ENCODE peak calls at places on chromosomes 3 and 15, in four cellular contexts. J, G, A and C are unnamed samples.

GRCh38 chr15:58981808-58982475 is 5.5 kb upstream of the RNF111 start:
- DNase-seq in J (no peak), G (no peak), A (no peak), C (no peak)

GRCh38 chr15:89174476-89174875 is 46.9 kb downstream of the RLBP1 start:
- DNase-seq in J (no peak), G (no peak), A (peak; percentile 7), C (no peak)

GRCh38 chr3:155391583-155391982 is 98.1 kb upstream of the STRIT1 start:
- DNase-seq in J (peak; percentile 7), G (no peak), A (peak; percentile 53), C (no peak)

GRCh38 chr3:111787556-111788463 is 71.3 kb upstream of the PHLDB2 start:
- DNase-seq in J (no peak), G (no peak), A (no peak), C (no peak)

GRCh38 chr15:31973197-31973596 is 57.1 kb upstream of the CHRNA7 start:
- DNase-seq in J (no peak), G (no peak), A (no peak), C (no peak)

GRCh38 chr3:152899306-152899705 is 64.4 kb downstream of the P2RY1 start:
- DNase-seq in J (no peak), G (no peak), A (no peak), C (no peak)

GRCh38 chr3:55191911-55192787 is 264.3 kb upstream of the LRTM1 start:
- DNase-seq in J (no peak), G (no peak), A (peak; percentile 93), C (no peak)

GRCh38 chr3:103308921-103309320 is 874.1 kb downstream of the ZPLD1 start:
- DNase-seq in J (peak; percentile 69), G (no peak), A (no peak), C (no peak)

GRCh38 chr3:177813322-177813721 is 616.0 kb upstream of the TBL1XR1 start:
- DNase-seq in J (no peak), G (no peak), A (peak; percentile 37), C (no peak)

GRCh38 chr3:52238761-52239701 is at the start of gene TWF2:
- DNase-seq in J (peak; percentile 89), G (peak; percentile 88), A (peak; percentile 73), C (peak; percentile 84)

GRCh38 chr3:185172086-185173049 is 19.5 kb upstream of the C3orf70 start:
- DNase-seq in J (peak; percentile 27), G (no peak), A (no peak), C (no peak)

GRCh38 chr3:46280105-46280797 is 38.0 kb downstream of the CCR3 start:
- DNase-seq in J (no peak), G (no peak), A (peak; percentile 44), C (no peak)

GRCh38 chr3:196569003-196569516 is 600 bp downstream of the FBXO45 start:
- DNase-seq in J (peak; percentile 71), G (peak; percentile 70), A (peak; percentile 7), C (peak; percentile 37)

GRCh38 chr15:36029606-36030005 is 483.6 kb upstream of the DPH6 start:
- DNase-seq in J (no peak), G (no peak), A (peak; percentile 67), C (no peak)

GRCh38 chr3:137764001-137764433 is at the start of gene SOX14:
- DNase-seq in J (peak; percentile 98), G (peak; percentile 59), A (no peak), C (no peak)

GRCh38 chr3:108301695-108302404 is 5.5 kb downstream of the HHLA2 start:
- DNase-seq in J (no peak), G (no peak), A (no peak), C (no peak)

GRCh38 chr15:83278191-83278590 is 6.3 kb downstream of the BNC1 start:
- DNase-seq in J (no peak), G (no peak), A (peak; percentile 7), C (no peak)

GRCh38 chr15:65732698-65733097 is 59.4 kb downstream of the DENND4A start:
- DNase-seq in J (no peak), G (no peak), A (peak; percentile 42), C (no peak)

GRCh38 chr15:65730560-65731172 is 61.4 kb downstream of the DENND4A start:
- DNase-seq in J (no peak), G (no peak), A (peak; percentile 66), C (no peak)

GRCh38 chr15:65731926-65732325 is 60.2 kb downstream of the DENND4A start:
- DNase-seq in J (no peak), G (no peak), A (peak; percentile 50), C (no peak)
- H3K4me3 ChIP-seq in J (no peak overlapping the region), G (no peak overlapping the region), A (no peak overlapping the region), C (no peak overlapping the region)

DNA sequence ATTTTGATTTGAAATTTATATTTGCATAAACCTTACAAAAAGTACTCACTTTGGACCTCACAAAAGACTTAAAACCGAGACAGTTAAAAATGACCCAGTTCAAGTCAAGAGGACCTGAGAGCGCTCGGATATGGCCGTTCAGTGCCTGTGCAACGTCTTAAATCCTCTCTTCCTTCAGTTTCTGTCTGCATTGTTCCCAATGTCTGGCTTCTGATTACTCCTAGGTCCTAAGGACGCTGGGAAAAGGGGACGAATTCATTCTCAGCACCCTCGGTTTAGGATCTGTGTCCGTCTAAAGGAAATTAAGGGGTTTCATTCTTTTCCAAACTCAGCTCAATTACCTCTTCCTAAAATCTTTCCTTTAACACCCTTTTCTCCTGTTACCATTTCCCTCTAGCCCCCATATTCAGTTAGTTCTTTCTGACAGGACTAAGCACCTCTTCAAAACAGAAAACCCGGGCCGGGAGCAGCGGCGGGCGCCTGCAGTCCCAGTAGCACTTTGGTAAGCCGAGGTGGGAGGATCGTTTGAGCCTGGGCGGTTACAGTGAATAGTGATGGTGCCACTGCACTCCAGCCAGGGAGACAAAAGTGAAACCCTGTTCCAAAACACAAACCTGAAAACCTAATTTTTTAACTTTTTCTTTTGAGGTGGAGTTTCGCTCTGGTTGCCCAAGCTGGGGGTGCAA is 931 bp downstream of the DPPA4 start:
- DNase-seq in J (no peak), G (no peak), A (peak; percentile 64), C (no peak)
- H3K4me3 ChIP-seq in J (peak overlapping the region; percentile 96), G (no peak overlapping the region), A (no peak overlapping the region), C (no peak overlapping the region)

GRCh38 chr15:74958320-74958907 is 1.8 kb upstream of the RPP25 start:
- DNase-seq in J (peak; percentile 84), G (peak; percentile 85), A (no peak), C (peak; percentile 88)
- H3K4me3 ChIP-seq in J (peak overlapping the region; percentile 80), G (no peak overlapping the region), A (peak overlapping the region; percentile 16), C (peak overlapping the region; percentile 73)

GRCh38 chr3:65597952-65598413 is 440.7 kb downstream of the MAGI1 start:
- DNase-seq in J (peak; percentile 92), G (no peak), A (no peak), C (no peak)
- H3K4me3 ChIP-seq in J (peak overlapping the region; percentile 72), G (no peak overlapping the region), A (no peak overlapping the region), C (no peak overlapping the region)

DNA sequence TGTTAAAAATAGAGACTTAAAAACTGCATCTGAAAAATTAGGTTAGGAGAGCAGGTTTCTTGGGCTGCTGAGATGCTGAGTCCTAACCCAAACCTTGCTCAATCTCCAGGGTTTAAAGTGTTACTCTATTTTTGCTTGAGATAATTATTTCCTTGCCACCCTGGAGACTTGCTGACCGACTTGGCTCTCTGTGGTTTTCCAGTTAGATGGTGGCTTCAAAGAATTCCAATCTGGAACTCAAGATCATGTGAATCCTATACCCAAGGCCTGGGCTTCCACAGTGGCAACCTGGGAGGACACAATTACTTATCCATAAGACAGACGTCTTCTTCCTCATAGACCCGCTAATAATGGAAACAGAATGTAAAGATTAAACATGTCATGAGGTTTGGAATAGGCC is 47.7 kb downstream of the SUMF1 start:
- DNase-seq in J (no peak), G (no peak), A (no peak), C (no peak)
- H3K4me3 ChIP-seq in J (no peak overlapping the region), G (no peak overlapping the region), A (no peak overlapping the region), C (no peak overlapping the region)

DNA sequence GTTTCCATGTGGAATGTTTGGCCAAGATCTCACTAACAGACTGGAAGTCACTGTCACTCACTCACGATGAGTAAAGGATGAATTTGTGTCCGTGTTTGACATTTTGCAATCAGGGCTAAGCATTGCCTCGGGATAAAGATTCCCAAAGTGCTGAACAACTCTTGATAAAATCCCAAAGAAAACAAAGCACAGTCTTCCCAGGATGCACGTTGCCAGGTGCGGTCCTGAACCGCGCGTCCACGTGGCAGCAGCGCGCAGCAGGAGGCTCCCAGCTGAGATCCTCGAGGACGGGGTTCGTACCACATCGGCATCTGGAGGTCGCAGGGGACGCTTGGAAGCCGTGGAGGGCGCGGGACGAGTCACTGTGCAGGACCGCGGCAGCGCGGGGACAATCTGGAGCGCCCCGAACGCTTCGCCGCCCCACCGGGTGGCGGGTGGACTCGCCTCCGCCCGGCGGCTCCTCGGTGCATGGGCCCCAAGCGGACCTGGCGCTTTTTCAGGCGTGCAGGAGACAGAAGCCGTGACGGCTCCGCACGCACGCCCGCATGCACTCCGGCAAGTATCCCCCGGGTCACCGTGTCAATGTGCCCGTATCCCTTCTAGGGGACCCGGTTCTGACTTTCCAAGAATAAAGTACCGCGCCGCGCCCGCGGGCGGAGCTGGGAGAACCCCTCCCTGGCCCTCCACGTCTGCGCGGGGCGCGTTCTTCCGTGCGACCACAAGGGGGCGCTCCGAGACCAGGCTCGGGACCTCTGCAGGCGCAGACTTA is 17.7 kb downstream of the CPN2 start:
- DNase-seq in J (peak; percentile 91), G (peak; percentile 93), A (peak; percentile 34), C (peak; percentile 91)
- H3K4me3 ChIP-seq in J (peak overlapping the region; percentile 59), G (no peak overlapping the region), A (peak overlapping the region; percentile 47), C (peak overlapping the region; percentile 66)

DNA sequence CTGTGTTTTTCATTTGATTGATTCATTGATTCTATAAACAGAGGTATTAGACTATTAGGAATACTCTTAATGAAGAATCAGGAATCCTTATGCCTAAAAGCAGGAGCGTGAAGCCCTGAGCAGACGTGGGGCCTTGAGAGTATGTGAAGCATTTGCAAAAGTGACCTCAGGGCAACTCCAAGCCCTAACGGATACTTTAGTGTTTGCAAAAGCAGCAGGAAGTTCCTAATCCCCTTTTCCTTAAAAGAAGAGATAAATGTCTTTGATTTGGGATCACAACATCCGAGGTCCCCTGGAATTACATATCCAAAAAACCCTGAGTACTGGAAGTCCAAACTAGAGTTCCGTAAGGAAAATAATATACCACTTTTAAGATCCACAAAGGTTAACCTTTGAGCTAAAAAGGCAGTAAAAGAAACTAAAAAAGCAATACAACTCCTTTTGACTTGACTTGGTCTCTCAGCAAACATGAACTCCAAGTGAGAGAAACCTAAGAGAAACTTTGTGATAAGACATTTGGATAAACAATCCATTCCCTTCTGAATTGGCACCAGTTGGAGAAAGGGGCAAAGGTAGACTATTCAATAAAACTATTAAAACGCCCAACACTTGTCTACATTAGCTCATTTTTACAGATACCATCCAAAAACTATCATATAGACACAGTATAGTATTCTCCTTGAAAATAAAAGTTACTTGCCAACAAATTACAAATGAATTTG is 27.4 kb downstream of the PRTG start:
- DNase-seq in J (peak; percentile 74), G (no peak), A (no peak), C (no peak)
- H3K4me3 ChIP-seq in J (no peak overlapping the region), G (no peak overlapping the region), A (no peak overlapping the region), C (no peak overlapping the region)